ENCODE peak calls at places on chromosomes 1 and 21, in ten cellular contexts. C is astrocyte, M is uterus, P is fibroblast of lung, N is fibroblast of pulmonary artery, V is fibroblast of the aortic adventitia, E is colonic mucosa, U is brain microvascular endothelial cell, T is kidney epithelial cell, B is PC-9. A is an unnamed sample.

GRCh38 chr1:215114154-215114933 is 31.8 kb downstream of the KCNK2 start:
- DNase-seq in C (peak), M (no peak), P (peak), N (peak), V (peak), E (no peak), U (peak), T (peak), B (peak), A (peak)

GRCh38 chr1:180360333-180361075 is 130.4 kb downstream of the LHX4 start:
- DNase-seq in C (peak), M (no peak), P (peak), N (peak), V (peak), E (no peak), U (peak), T (no peak), B (no peak), A (no peak)

GRCh38 chr1:84539972-84540371 is 33.6 kb upstream of the GNG5 start:
- DNase-seq in C (peak), M (no peak), P (peak), N (peak), V (peak), E (no peak), U (peak), T (no peak), B (no peak), A (no peak)

GRCh38 chr1:54158071-54158470 is 5.3 kb upstream of the CDCP2 start:
- DNase-seq in C (no peak), M (no peak), P (no peak), N (no peak), V (no peak), E (peak), U (no peak), T (no peak), B (peak), A (no peak)

GRCh38 chr1:188170446-188170845 is 1341.7 kb downstream of the PLA2G4A start:
- DNase-seq in C (no peak), M (no peak), P (no peak), N (no peak), V (no peak), E (no peak), U (no peak), T (no peak), B (no peak), A (no peak)

GRCh38 chr1:29896300-29896699 is 660.0 kb downstream of the PTPRU start:
- DNase-seq in C (no peak), M (no peak), P (no peak), N (no peak), V (no peak), E (no peak), U (no peak), T (no peak), B (no peak), A (no peak)

GRCh38 chr1:204278254-204278653 is 64.5 kb upstream of the GOLT1A start:
- DNase-seq in C (no peak), M (no peak), P (no peak), N (peak), V (no peak), E (no peak), U (no peak), T (no peak), B (no peak), A (no peak)

GRCh38 chr21:38165466-38166213 is 91.2 kb upstream of the KCNJ15 start:
- DNase-seq in C (peak), M (no peak), P (peak), N (peak), V (peak), E (no peak), U (no peak), T (no peak), B (no peak), A (no peak)

GRCh38 chr21:26809745-26810144 is 35.5 kb downstream of the ADAMTS1 start:
- DNase-seq in C (no peak), M (no peak), P (no peak), N (no peak), V (no peak), E (no peak), U (no peak), T (no peak), B (no peak), A (no peak)

GRCh38 chr1:169041371-169041770 is 65.1 kb upstream of the ATP1B1 start:
- DNase-seq in C (no peak), M (no peak), P (no peak), N (no peak), V (no peak), E (no peak), U (no peak), T (no peak), B (no peak), A (no peak)

GRCh38 chr1:36743286-36744005 is 260.7 kb upstream of the CSF3R start:
- DNase-seq in C (no peak), M (no peak), P (no peak), N (no peak), V (no peak), E (no peak), U (no peak), T (no peak), B (no peak), A (no peak)

GRCh38 chr1:210233216-210233494 is 559 bp downstream of the SERTAD4 start:
- DNase-seq in C (no peak), M (no peak), P (no peak), N (no peak), V (no peak), E (peak), U (no peak), T (no peak), B (no peak), A (no peak)

GRCh38 chr21:42690586-42690985 is 37.2 kb downstream of the PDE9A start:
- DNase-seq in C (no peak), M (no peak), P (no peak), N (no peak), V (no peak), E (no peak), U (no peak), T (no peak), B (no peak), A (no peak)

GRCh38 chr1:197774691-197775281 is 494 bp downstream of the DENND1B start:
- DNase-seq in C (peak), M (peak), P (peak), N (peak), V (peak), E (peak), U (no peak), T (no peak), B (peak), A (no peak)

GRCh38 chr21:44550807-44551206 is 498 bp downstream of the KRTAP10-2 start:
- DNase-seq in C (no peak), M (no peak), P (peak), N (no peak), V (no peak), E (no peak), U (no peak), T (no peak), B (no peak), A (no peak)

GRCh38 chr21:35170244-35170756 is 121.2 kb upstream of the RUNX1 start:
- DNase-seq in C (no peak), M (no peak), P (no peak), N (no peak), V (no peak), E (no peak), U (no peak), T (no peak), B (no peak), A (no peak)

GRCh38 chr21:45576838-45577737 is 34.8 kb upstream of the SLC19A1 start:
- DNase-seq in C (no peak), M (no peak), P (no peak), N (no peak), V (no peak), E (no peak), U (no peak), T (no peak), B (no peak), A (no peak)

GRCh38 chr1:205161071-205161470 is 39.3 kb upstream of the RBBP5 start:
- DNase-seq in C (no peak), M (no peak), P (no peak), N (no peak), V (no peak), E (no peak), U (no peak), T (no peak), B (no peak), A (no peak)

GRCh38 chr1:184449916-184450315 is 63.1 kb downstream of the C1orf21 start:
- DNase-seq in C (no peak), M (no peak), P (no peak), N (no peak), V (no peak), E (no peak), U (no peak), T (no peak), B (no peak), A (no peak)

GRCh38 chr1:112735752-112736151 is 20.6 kb upstream of the PPM1J start:
- DNase-seq in C (peak), M (no peak), P (peak), N (peak), V (peak), E (no peak), U (peak), T (peak), B (peak), A (no peak)

GRCh38 chr1:178702141-178702540 is 22.9 kb upstream of the RALGPS2 start:
- DNase-seq in C (peak), M (no peak), P (peak), N (peak), V (peak), E (no peak), U (no peak), T (no peak), B (no peak), A (no peak)

GRCh38 chr1:231938651-231939050 is 312.1 kb downstream of the DISC1 start:
- DNase-seq in C (no peak), M (no peak), P (no peak), N (peak), V (peak), E (no peak), U (no peak), T (no peak), B (no peak), A (no peak)

GRCh38 chr1:34796990-34797389 is 4.2 kb downstream of the GJA4 start:
- DNase-seq in C (no peak), M (no peak), P (no peak), N (no peak), V (no peak), E (no peak), U (no peak), T (no peak), B (no peak), A (no peak)

GRCh38 chr1:26287033-26287711 is 7.3 kb downstream of the SH3BGRL3 start:
- DNase-seq in C (no peak), M (no peak), P (no peak), N (no peak), V (no peak), E (peak), U (no peak), T (no peak), B (no peak), A (no peak)

GRCh38 chr1:1217621-1218523 is 3.9 kb upstream of the TNFRSF4 start:
- DNase-seq in C (no peak), M (no peak), P (no peak), N (peak), V (no peak), E (no peak), U (no peak), T (peak), B (no peak), A (peak)

GRCh38 chr1:236515443-236515958 is 8.3 kb upstream of the LGALS8 start:
- DNase-seq in C (no peak), M (no peak), P (no peak), N (no peak), V (peak), E (no peak), U (no peak), T (no peak), B (no peak), A (no peak)

GRCh38 chr1:230566481-230566880 is 75.8 kb upstream of the COG2 start:
- DNase-seq in C (no peak), M (no peak), P (no peak), N (no peak), V (no peak), E (no peak), U (no peak), T (no peak), B (no peak), A (no peak)

GRCh38 chr1:14961661-14962267 is 191.8 kb upstream of the TMEM51 start:
- DNase-seq in C (no peak), M (no peak), P (no peak), N (no peak), V (peak), E (no peak), U (no peak), T (no peak), B (no peak), A (no peak)

GRCh38 chr21:43318841-43319781 is 107.8 kb downstream of the SIK1 start:
- DNase-seq in C (peak), M (no peak), P (peak), N (peak), V (no peak), E (no peak), U (peak), T (no peak), B (peak), A (peak)

GRCh38 chr1:10663668-10664035 is 132.8 kb downstream of the CASZ1 start:
- DNase-seq in C (no peak), M (peak), P (peak), N (peak), V (no peak), E (no peak), U (peak), T (no peak), B (no peak), A (no peak)

GRCh38 chr1:22154626-22155025 is 11.7 kb upstream of the WNT4 start:
- DNase-seq in C (no peak), M (no peak), P (no peak), N (no peak), V (no peak), E (no peak), U (no peak), T (no peak), B (no peak), A (no peak)

GRCh38 chr1:90725341-90725960 is 8.3 kb upstream of the BARHL2 start:
- DNase-seq in C (no peak), M (no peak), P (no peak), N (no peak), V (no peak), E (no peak), U (no peak), T (no peak), B (no peak), A (no peak)

GRCh38 chr1:117061986-117062415 is 1.9 kb downstream of the TTF2 start:
- DNase-seq in C (peak), M (no peak), P (peak), N (peak), V (peak), E (no peak), U (peak), T (peak), B (no peak), A (no peak)

GRCh38 chr1:37752583-37753471 is 12.1 kb downstream of the EPHA10 start:
- DNase-seq in C (no peak), M (no peak), P (peak), N (peak), V (no peak), E (peak), U (peak), T (no peak), B (peak), A (no peak)

GRCh38 chr1:93822710-93823425 is 56.1 kb downstream of the DNTTIP2 start:
- DNase-seq in C (no peak), M (no peak), P (no peak), N (no peak), V (no peak), E (no peak), U (no peak), T (no peak), B (no peak), A (no peak)

GRCh38 chr1:40712405-40712944 is 21.0 kb downstream of the NFYC start:
- DNase-seq in C (no peak), M (no peak), P (no peak), N (no peak), V (no peak), E (no peak), U (no peak), T (no peak), B (no peak), A (no peak)
- H3K4me3 ChIP-seq in C (no peak), M (no peak), P (no peak), N (no peak), V (no peak), E (no peak), U (no peak), T (no peak), B (no peak), A (no peak)

GRCh38 chr1:2523191-2523890 is 3.1 kb downstream of the PANK4 start:
- DNase-seq in C (no peak), M (no peak), P (no peak), N (no peak), V (no peak), E (no peak), U (no peak), T (no peak), B (no peak), A (no peak)
- TF ChIP-seq CTCF in C (no peak), M (no peak), P (no peak), N (no peak), V (no peak), E (no peak), U (peak), T (no peak), B (no peak), A (no peak)

GRCh38 chr21:41247561-41247968 is 69.0 kb upstream of the FAM3B start:
- DNase-seq in C (peak), M (no peak), P (peak), N (peak), V (peak), E (peak), U (peak), T (no peak), B (no peak), A (no peak)

GRCh38 chr21:41251961-41252642 is 64.5 kb upstream of the FAM3B start:
- DNase-seq in C (peak), M (no peak), P (peak), N (peak), V (peak), E (no peak), U (peak), T (no peak), B (no peak), A (no peak)

GRCh38 chr21:41247976-41248545 is 68.5 kb upstream of the FAM3B start:
- DNase-seq in C (no peak), M (no peak), P (no peak), N (no peak), V (no peak), E (no peak), U (no peak), T (no peak), B (no peak), A (no peak)

GRCh38 chr21:41250519-41250918 is 66.1 kb upstream of the FAM3B start:
- DNase-seq in C (peak), M (no peak), P (peak), N (peak), V (peak), E (no peak), U (no peak), T (no peak), B (no peak), A (no peak)

GRCh38 chr21:41249476-41249875 is 67.1 kb upstream of the FAM3B start:
- DNase-seq in C (no peak), M (no peak), P (no peak), N (no peak), V (no peak), E (no peak), U (no peak), T (no peak), B (no peak), A (no peak)
- H3K4me3 ChIP-seq in C (no peak), M (no peak), P (no peak), N (no peak), V (no peak), E (no peak), U (no peak), T (no peak), B (no peak), A (no peak)

GRCh38 chr1:97174039-97174704 is 452.6 kb downstream of the PTBP2 start:
- DNase-seq in C (no peak), M (no peak), P (peak), N (peak), V (peak), E (no peak), U (no peak), T (no peak), B (peak), A (no peak)
- TF ChIP-seq CTCF in C (no peak), M (no peak), P (no peak), N (no peak), V (no peak), E (no peak), U (no peak), T (no peak), B (no peak), A (no peak)

DNA sequence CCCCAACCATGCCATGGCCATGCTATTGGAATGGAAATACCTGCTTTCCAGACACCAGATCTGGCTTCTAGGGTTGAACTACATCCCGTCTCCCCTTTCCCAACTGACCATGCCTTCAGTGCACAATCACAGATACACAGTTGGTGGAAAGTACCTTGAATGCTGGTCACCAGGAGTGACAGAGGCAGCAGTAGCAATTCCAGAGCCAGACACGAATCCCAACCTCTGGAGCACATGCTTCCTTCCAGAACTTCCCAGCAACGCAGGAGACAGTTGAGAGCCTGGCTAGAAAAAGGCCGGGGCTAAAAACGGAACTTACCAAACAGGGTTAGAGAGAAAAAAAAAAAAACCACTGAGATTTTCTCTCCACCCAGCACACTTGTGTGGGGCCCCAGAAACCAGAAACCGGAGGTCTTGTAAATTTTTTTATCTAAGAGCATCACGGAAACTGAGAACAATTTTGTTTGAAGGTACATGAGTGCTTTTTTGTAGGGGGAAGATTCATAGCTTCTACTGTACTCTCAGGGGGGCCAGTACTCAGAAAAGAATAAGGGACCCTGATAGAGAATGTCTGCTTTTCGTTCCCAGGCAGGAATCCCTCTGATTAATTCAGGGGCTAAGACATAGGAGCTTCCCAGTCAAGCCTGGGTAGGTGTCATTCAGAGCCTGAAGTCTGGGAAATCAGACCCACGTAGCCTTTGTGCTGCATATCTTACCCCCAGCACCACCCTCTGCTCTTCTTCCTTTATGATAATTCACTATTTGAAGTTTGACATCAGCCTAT is at the start of gene CD48:
- DNase-seq in C (no peak), M (no peak), P (no peak), N (no peak), V (no peak), E (no peak), U (no peak), T (no peak), B (no peak), A (no peak)
- H3K4me3 ChIP-seq in C (no peak), M (no peak), P (no peak), N (no peak), V (no peak), E (peak), U (no peak), T (no peak), B (no peak), A (no peak)

GRCh38 chr1:17372955-17373354 is 959 bp downstream of the PADI6 start:
- DNase-seq in C (no peak), M (no peak), P (no peak), N (no peak), V (no peak), E (no peak), U (no peak), T (no peak), B (no peak), A (no peak)
- TF ChIP-seq CTCF in C (no peak), M (no peak), P (no peak), N (no peak), V (no peak), E (no peak), U (no peak), T (no peak), B (no peak), A (no peak)

DNA sequence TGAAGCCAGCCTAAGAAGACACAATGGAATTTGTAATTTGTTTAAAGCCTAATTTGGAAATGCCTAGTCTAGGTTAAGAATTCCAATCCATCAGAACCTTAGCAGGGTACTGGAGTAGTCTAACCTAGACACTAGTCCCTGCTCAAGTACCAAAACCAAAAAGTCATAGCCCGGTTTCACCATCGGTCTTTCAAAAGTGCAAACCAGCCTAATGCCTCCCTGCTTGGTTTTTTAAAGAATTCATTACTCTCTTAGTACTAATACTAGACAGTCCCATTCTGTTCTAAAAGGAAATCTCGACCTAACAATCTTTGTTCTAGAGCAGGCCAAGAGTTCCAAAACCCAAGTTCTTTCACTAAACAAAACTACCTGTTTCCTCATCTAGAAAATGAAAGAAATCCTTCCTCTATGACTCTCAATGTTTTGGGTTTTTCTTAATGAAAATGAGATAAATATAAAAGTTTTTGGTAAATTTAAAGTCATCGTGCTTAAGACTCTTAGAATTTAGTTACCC is 2.6 kb downstream of the PUM1 start:
- DNase-seq in C (no peak), M (no peak), P (no peak), N (no peak), V (no peak), E (no peak), U (no peak), T (no peak), B (no peak), A (no peak)
- H3K4me3 ChIP-seq in C (peak), M (peak), P (peak), N (peak), V (peak), E (peak), U (peak), T (peak), B (peak), A (peak)

GRCh38 chr1:110462964-110463363 is 12.0 kb downstream of the PROK1 start:
- DNase-seq in C (no peak), M (no peak), P (no peak), N (no peak), V (peak), E (no peak), U (no peak), T (no peak), B (no peak), A (no peak)
- TF ChIP-seq CTCF in C (peak), M (no peak), P (no peak), N (peak), V (peak), E (no peak), U (peak), T (peak), B (no peak), A (peak)

A was measured in retinal pigment epithelial cell.